ENCODE peak calls at places on chromosomes 2 and 18, in six cellular contexts. T is GM12878, V is K562, Z is A549, O is upper lobe of left lung, D is HepG2. P is an unnamed sample.

GRCh38 chr2:166518634-166519390 is 24.8 kb upstream of the SCN7A start:
- ATAC-seq in Z (no peak), V (peak; percentile 23), D (no peak), O (no peak), T (no peak), P (no peak)

GRCh38 chr2:124639524-124639923 is 614.4 kb downstream of the CNTNAP5 start:
- ATAC-seq in O (no peak), Z (no peak), T (no peak), V (no peak), D (no peak), P (no peak)

GRCh38 chr2:143482761-143483160 is 353.5 kb downstream of the ARHGAP15 start:
- ATAC-seq in Z (no peak), O (no peak), T (no peak), D (no peak), V (no peak), P (no peak)

GRCh38 chr18:24127735-24128134 is 11.1 kb upstream of the CABYR start:
- ATAC-seq in V (no peak), O (no peak), Z (no peak), T (no peak), D (no peak), P (no peak)

GRCh38 chr2:232623768-232624553 is 9.4 kb upstream of the EFHD1 start:
- ATAC-seq in Z (peak; percentile 56), V (no peak), T (no peak), O (no peak), D (peak; percentile 27), P (no peak)

GRCh38 chr2:10300328-10300920 is 2.3 kb upstream of the HPCAL1 start:
- ATAC-seq in O (no peak), T (no peak), Z (no peak), V (no peak), D (no peak), P (no peak)

GRCh38 chr2:237717366-237718276 is 81.0 kb upstream of the RBM44 start:
- ATAC-seq in Z (no peak), V (no peak), T (no peak), O (no peak), D (no peak), P (no peak)

GRCh38 chr18:76943542-76944339 is 121.4 kb downstream of the ZNF236 start:
- ATAC-seq in D (no peak), Z (no peak), V (no peak), O (peak; percentile 57), T (no peak), P (peak; percentile 82)

GRCh38 chr2:198545411-198545810 is 741.0 kb downstream of the PLCL1 start:
- ATAC-seq in D (no peak), V (no peak), O (no peak), Z (no peak), T (no peak), P (no peak)

GRCh38 chr2:21042958-21043743 is 722 bp downstream of the APOB start:
- ATAC-seq in T (peak; percentile 89), D (peak; percentile 66), V (peak; percentile 91), Z (peak; percentile 86), O (peak; percentile 68), P (peak; percentile 25)

GRCh38 chr2:128720440-128721022 is 401.9 kb upstream of the HS6ST1 start:
- ATAC-seq in Z (peak; percentile 42), D (peak; percentile 41), T (no peak), O (no peak), V (no peak), P (no peak)

GRCh38 chr18:3046216-3046808 is 33.4 kb upstream of the LPIN2 start:
- ATAC-seq in Z (no peak), O (no peak), T (peak; percentile 82), V (no peak), D (no peak), P (no peak)

GRCh38 chr2:208406474-208407451 is at the start of gene PTH2R:
- ATAC-seq in Z (peak; percentile 66), O (peak; percentile 53), V (peak; percentile 89), T (peak; percentile 31), D (peak; percentile 70), P (no peak)

GRCh38 chr2:25132296-25132630 is 36.1 kb downstream of the POMC start:
- ATAC-seq in T (no peak), D (no peak), Z (no peak), O (no peak), V (peak; percentile 23), P (no peak)

GRCh38 chr2:159101755-159102489 is 133.5 kb downstream of the TANC1 start:
- ATAC-seq in V (no peak), D (no peak), O (peak; percentile 63), Z (no peak), T (no peak), P (no peak)

GRCh38 chr2:27687232-27687631 is 23.5 kb downstream of the SLC4A1AP start:
- ATAC-seq in Z (no peak), V (no peak), T (no peak), O (no peak), D (no peak), P (no peak)

GRCh38 chr2:100865819-100866462 is 46.0 kb downstream of the NPAS2 start:
- ATAC-seq in T (no peak), V (no peak), O (peak; percentile 24), D (peak; percentile 45), Z (peak; percentile 87), P (no peak)

GRCh38 chr2:31269087-31269486 is 35.1 kb downstream of the EHD3 start:
- ATAC-seq in Z (no peak), D (no peak), V (no peak), O (no peak), T (no peak), P (no peak)

GRCh38 chr2:197369228-197369945 is 58.8 kb upstream of the ANKRD44 start:
- ATAC-seq in V (no peak), T (no peak), D (no peak), Z (no peak), O (no peak), P (no peak)

DNA sequence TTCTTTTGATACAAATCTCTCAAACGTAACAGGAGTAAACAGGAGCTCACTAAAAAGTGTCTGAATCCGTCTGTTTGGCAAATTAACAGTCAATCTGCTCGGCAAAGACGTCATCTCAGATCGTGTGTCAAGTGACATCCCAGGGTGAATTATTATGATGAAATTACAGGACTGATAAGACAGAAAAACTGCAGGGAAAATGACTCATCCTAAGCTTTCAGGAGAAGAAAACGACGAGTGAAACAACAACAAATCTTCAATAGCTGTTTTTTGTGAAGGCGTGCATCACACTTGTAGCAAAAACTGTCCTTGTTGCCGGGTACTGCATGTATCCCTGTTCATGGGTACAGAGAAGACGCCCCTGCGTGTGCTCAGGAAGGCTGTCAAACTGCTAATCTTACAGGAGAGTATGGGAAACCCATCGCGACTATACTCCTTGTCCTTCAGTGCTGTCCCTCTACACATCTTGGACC is 24.9 kb downstream of the EPB41L3 start:
- ATAC-seq in T (no peak), V (no peak), O (no peak), D (no peak), Z (no peak), P (peak; percentile 65)
- TF ChIP-seq EP300 in T (no peak), V (no peak), O (no peak), D (no peak), Z (no peak), P (no peak)

DNA sequence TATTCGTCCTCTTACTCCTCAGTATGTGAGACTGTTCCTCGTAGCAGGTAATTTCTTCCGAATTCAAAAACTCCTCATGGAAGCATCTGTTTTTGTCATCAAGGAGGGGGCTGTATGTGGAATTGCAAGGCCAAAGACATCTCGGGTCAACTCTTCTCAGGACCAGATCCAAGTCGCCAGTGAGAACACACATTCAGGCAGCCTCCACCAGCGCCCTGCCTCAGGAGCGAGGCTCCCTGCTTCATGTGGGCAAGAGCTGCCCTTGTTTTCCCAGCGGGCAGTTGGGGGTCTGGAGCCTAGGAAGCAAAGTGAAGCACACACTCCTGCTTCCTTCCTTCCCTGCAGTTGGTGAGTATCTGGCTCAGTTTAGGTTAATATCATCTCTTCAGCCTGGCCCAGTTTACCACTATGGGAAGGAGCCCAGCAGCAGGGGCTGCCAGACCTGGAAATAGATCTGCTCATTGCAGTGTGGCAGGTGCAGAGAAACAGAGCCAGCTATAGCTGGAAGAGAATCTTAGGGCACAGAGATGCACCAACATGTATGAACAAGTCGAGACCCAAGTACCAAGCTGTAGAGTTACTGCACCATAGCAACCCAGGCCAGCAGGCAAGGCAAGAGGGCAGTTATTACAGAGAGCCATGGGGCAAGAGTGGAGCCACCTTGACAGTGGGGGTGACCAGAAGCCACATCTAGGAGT is 25.3 kb downstream of the TMEM127 start:
- ATAC-seq in V (no peak), T (no peak), O (no peak), D (no peak), Z (no peak), P (no peak)
- H3K4me3 ChIP-seq in V (no peak overlapping the region), T (no peak overlapping the region), O (no peak overlapping the region), D (no peak overlapping the region), Z (no peak overlapping the region), P (no peak overlapping the region)

DNA sequence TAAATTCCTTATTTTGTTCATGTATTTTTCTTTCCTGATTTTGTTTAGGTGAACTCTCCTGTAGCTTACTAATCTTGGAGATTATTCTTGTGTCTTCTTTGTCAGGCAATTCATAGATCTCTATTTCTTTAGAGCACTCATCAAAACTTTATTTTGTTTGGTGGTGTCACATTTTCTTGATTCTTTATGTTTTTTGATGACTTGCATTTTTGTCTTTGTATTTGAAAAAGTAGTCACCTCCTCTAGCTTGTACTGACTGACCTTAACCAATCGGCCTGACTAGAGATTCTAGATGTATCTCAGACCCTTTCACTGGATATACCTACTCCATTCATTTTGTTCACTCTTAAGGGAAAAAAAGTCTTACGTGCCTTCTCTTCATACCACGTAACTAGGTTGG is 986.3 kb upstream of the LRRTM1 start:
- ATAC-seq in D (no peak), V (no peak), Z (no peak), O (no peak), T (no peak), P (no peak)
- H3K9me3 ChIP-seq in D (peaks cover 75% of the 10 kb centered on the region), V (no peaks in the 10 kb centered on the region), Z (peaks cover 6% of the 10 kb centered on the region), O (no peaks in the 10 kb centered on the region), T (no peaks in the 10 kb centered on the region), P (no peaks in the 10 kb centered on the region)

GRCh38 chr2:210478661-210479060 is 2.1 kb upstream of the LANCL1 start:
- ATAC-seq in T (no peak), O (no peak), V (no peak), Z (no peak), D (no peak), P (no peak)

GRCh38 chr2:210475726-210476125 is 833 bp downstream of the LANCL1 start:
- ATAC-seq in Z (no peak), T (peak; percentile 16), D (no peak), V (peak; percentile 14), O (no peak), P (no peak)

GRCh38 chr2:210474776-210475175 is 1.8 kb downstream of the LANCL1 start:
- ATAC-seq in O (no peak), Z (no peak), D (no peak), V (no peak), T (no peak), P (no peak)

GRCh38 chr2:210477496-210477895 is 937 bp upstream of the LANCL1 start:
- ATAC-seq in Z (peak; percentile 64), T (peak; percentile 45), O (no peak), D (peak; percentile 60), V (peak; percentile 77), P (no peak)

GRCh38 chr2:210476194-210477128 is at the start of gene LANCL1:
- ATAC-seq in Z (peak; percentile 100), D (peak; percentile 100), T (peak; percentile 100), O (peak; percentile 98), V (peak; percentile 99), P (peak; percentile 99)
- TF ChIP-seq EP300 in Z (no peak), D (no peak), T (no peak), O (no peak), V (no peak), P (no peak)

GRCh38 chr18:63238711-63239110 is 80.9 kb downstream of the BCL2 start:
- ATAC-seq in D (no peak), T (no peak), O (no peak), V (no peak), Z (no peak), P (no peak)
- H3K4me3 ChIP-seq in D (no peak overlapping the region), T (no peak overlapping the region), O (no peak overlapping the region), V (no peak overlapping the region), Z (no peak overlapping the region), P (no peak overlapping the region)

P was measured in gastroesophageal sphincter.